ENCODE peak calls at places on chromosomes 5 and 9, in nine cellular contexts. H is GM23338; C is WERI-Rb-1; P is AG09319; Z is neural crest cell; B is neural progenitor cell; M is PC-9; A is tibial artery; L is CD4-positive, alpha-beta T cell. R is an unnamed sample.

GRCh38 chr9:27394154-27394825 is 97.3 kb upstream of the EQTN start:
- DNase-seq in H (no peak), C (no peak), P (no peak), Z (no peak), B (peak; percentile 29), M (no peak), A (no peak), L (no peak), R (no peak)

GRCh38 chr9:68708513-68708912 is 3.5 kb downstream of the PIP5K1B start:
- DNase-seq in H (no peak), C (no peak), P (no peak), Z (no peak), B (no peak), M (no peak), A (no peak), L (no peak), R (no peak)

GRCh38 chr5:133996683-133997252 is 8.0 kb downstream of the VDAC1 start:
- DNase-seq in H (peak; percentile 83), C (peak; percentile 26), P (no peak), Z (no peak), B (peak; percentile 52), M (no peak), A (no peak), L (no peak), R (no peak)

GRCh38 chr5:31225118-31225517 is 31.6 kb downstream of the CDH6 start:
- DNase-seq in H (no peak), C (no peak), P (no peak), Z (no peak), B (no peak), M (no peak), A (no peak), L (no peak), R (no peak)

GRCh38 chr9:114093031-114093471 is 6.0 kb downstream of the KIF12 start:
- DNase-seq in H (no peak), C (no peak), P (no peak), Z (no peak), B (no peak), M (no peak), A (peak; percentile 10), L (peak; percentile 19), R (peak; percentile 22)

GRCh38 chr9:108953983-108954574 is 19.9 kb downstream of the ABITRAM start:
- DNase-seq in H (peak; percentile 58), C (no peak), P (peak; percentile 27), Z (no peak), B (peak; percentile 42), M (no peak), A (no peak), L (no peak), R (no peak)

GRCh38 chr5:160360310-160360709 is 10.1 kb downstream of the C1QTNF2 start:
- DNase-seq in H (peak; percentile 52), C (no peak), P (no peak), Z (no peak), B (no peak), M (no peak), A (no peak), L (no peak), R (no peak)

GRCh38 chr5:65802820-65803219 is 80.8 kb downstream of the NLN start:
- DNase-seq in H (no peak), C (no peak), P (no peak), Z (no peak), B (no peak), M (no peak), A (no peak), L (no peak), R (no peak)

GRCh38 chr5:96516631-96517071 is 83.6 kb upstream of the PCSK1 start:
- DNase-seq in H (no peak), C (no peak), P (no peak), Z (no peak), B (no peak), M (no peak), A (no peak), L (no peak), R (no peak)

GRCh38 chr5:73300520-73301207 is 127.7 kb downstream of the TMEM174 start:
- DNase-seq in H (peak; percentile 60), C (no peak), P (no peak), Z (no peak), B (peak; percentile 62), M (no peak), A (no peak), L (no peak), R (no peak)

GRCh38 chr5:86118542-86118941 is 499.2 kb upstream of the COX7C start:
- DNase-seq in H (peak; percentile 23), C (no peak), P (no peak), Z (no peak), B (no peak), M (no peak), A (no peak), L (no peak), R (no peak)
- TF ChIP-seq CTCF in H (no peak), C (no peak), P (no peak), Z (peak; percentile 50), B (peak; percentile 33), M (peak; percentile 41), A (no peak), L (no peak), R (peak; percentile 19)

GRCh38 chr5:167050568-167051214 is 1240.8 kb upstream of the WWC1 start:
- DNase-seq in H (peak; percentile 79), C (no peak), P (no peak), Z (no peak), B (no peak), M (no peak), A (no peak), L (no peak), R (no peak)
- TF ChIP-seq CTCF in H (peak; percentile 72), C (peak; percentile 16), P (no peak), Z (peak; percentile 15), B (peak; percentile 46), M (no peak), A (no peak), L (no peak), R (no peak)

DNA sequence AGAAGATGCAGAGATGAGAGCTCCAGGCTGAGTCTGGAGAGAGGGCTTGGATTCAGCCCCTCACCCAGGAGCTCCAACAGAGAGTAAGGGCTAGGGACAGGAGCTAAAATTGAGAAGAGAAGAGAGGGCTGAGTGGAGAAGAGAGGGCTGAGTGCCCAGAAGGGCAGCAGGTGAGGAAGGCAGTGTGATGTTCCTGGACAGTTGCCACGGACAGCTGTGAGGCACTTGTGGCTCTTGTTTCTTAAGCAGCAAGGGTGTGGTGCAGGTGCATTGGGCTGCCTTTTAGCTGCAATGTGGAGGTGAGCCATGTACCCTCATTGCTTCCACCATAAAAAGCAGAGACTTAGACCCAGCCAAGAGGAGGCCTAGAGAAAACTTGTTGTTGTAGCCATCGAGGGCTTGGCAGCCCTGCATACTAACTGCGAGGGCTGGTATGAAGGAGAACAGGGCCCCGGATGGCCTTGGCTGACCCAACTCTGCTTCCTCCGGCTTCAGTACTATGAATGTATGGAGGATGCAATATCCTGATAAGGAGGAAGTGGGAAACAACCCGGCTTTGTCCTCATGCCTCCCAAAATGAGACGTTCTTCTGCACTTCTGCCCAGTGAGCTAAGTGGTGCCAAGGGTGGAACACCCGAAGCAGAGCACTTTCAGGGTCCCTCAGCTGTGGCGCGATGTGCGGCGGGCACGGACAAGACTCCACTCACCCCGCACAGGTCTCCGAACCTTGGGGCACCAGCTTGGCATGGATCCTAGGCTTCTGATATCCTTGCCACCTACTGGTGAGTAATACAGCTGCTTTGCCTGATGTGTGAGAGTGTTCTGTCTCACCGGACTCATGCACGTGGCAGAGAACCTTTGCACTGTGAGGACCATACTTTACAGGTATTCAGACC is 65.2 kb downstream of the LRRC70 start:
- DNase-seq in H (no peak), C (no peak), P (no peak), Z (no peak), B (no peak), M (no peak), A (no peak), L (no peak), R (no peak)
- TF ChIP-seq CTCF in H (no peak), C (no peak), P (no peak), Z (no peak), B (no peak), M (no peak), A (no peak), L (no peak), R (no peak)

DNA sequence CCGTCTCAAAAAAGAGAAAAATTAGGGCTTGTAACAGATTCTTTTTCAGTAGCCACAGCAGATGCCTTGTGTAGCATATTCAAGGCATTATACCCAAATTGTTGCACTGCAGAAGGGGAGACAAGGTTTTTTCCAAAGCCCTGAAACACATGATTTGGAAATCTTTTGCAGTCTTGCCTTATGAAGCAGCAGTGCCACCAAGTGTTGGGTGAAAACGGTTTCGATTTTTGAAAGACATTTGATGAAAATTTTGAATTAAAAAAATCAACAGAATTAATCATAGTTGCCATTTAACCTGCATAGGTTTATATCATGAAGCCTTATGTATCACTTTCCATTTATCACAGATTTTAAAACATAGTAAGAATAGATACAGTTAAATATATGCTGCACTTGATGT is 479.5 kb downstream of the TAF11L14 start:
- DNase-seq in H (peak; percentile 17), C (peak; percentile 19), P (no peak), Z (no peak), B (peak; percentile 9), M (no peak), A (no peak), L (no peak), R (no peak)
- TF ChIP-seq CTCF in H (peak; percentile 58), C (no peak), P (no peak), Z (peak; percentile 59), B (peak; percentile 39), M (peak; percentile 67), A (no peak), L (no peak), R (no peak)

DNA sequence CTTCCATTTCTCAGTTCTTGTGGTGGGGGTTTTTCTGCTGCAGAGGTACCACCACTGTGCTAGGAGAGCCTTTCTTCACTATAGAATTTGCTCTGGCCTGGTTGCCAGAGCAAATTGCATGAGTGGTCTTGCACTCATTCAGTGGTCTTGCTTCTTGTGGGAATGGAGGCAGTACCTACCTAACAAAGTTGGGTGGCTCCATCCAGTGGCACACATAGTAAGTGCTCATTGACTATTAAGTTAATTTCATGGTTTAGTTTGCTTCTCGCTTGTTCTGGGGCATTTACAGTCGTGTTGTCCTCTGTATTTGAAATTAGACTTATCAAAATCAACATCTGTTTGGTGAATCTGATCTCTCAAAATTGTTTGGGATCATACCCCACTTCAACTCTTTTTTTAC is 23.0 kb downstream of the SLC28A3 start:
- DNase-seq in H (peak; percentile 41), C (no peak), P (no peak), Z (no peak), B (peak; percentile 33), M (no peak), A (no peak), L (no peak), R (no peak)
- TF ChIP-seq CTCF in H (peak; percentile 60), C (peak; percentile 47), P (no peak), Z (peak; percentile 17), B (peak; percentile 35), M (peak; percentile 11), A (no peak), L (no peak), R (no peak)